ENCODE peak calls at places on chromosomes 2 and 18, in seven cellular contexts. J is stomach; B is bronchial epithelial cell; C is kidney tubule cell; I is activated CD4-positive, alpha-beta T cell treated with anti-CD3 and anti-CD28 coated beads, Interleukin-2, amount 10 ng/mL, durations not matched to agents 7 days and 5 days; Q is AG04449; E is HTR-8/SVneo. L is an unnamed sample.

GRCh38 chr18:76519156-76519549 is 24.1 kb upstream of the ZNF516 start:
- DNase-seq in I (no peak), B (no peak), J (no peak), C (no peak), E (no peak), Q (no peak), L (no peak)

GRCh38 chr2:236434593-236434992 is 135.0 kb upstream of the ACKR3 start:
- DNase-seq in B (no peak), J (no peak), I (no peak), E (no peak), C (no peak), Q (no peak), L (no peak)

GRCh38 chr2:66443977-66444855 is 9.3 kb downstream of the MEIS1 start:
- DNase-seq in C (no peak), Q (no peak), E (no peak), I (no peak), J (no peak), B (no peak), L (no peak)

GRCh38 chr2:127778447-127778846 is 32.5 kb downstream of the WDR33 start:
- DNase-seq in C (no peak), J (no peak), I (no peak), B (no peak), E (no peak), Q (no peak), L (no peak)

GRCh38 chr18:66141716-66142115 is 390.9 kb downstream of the CDH7 start:
- DNase-seq in I (no peak), B (peak; percentile 33), J (no peak), Q (no peak), E (no peak), C (no peak), L (no peak)

GRCh38 chr18:34977787-34978532 is 63.3 kb upstream of the MAPRE2 start:
- DNase-seq in B (peak; percentile 18), E (no peak), Q (no peak), I (peak; percentile 53), J (peak; percentile 65), C (peak; percentile 62), L (peak; percentile 22)

GRCh38 chr2:20745924-20746555 is 76.9 kb downstream of the LDAH start:
- DNase-seq in E (no peak), I (no peak), J (no peak), Q (no peak), C (peak; percentile 91), B (peak; percentile 14), L (no peak)

GRCh38 chr2:150450765-150451164 is 36.7 kb downstream of the RND3 start:
- DNase-seq in J (no peak), C (no peak), I (no peak), Q (no peak), B (peak; percentile 31), E (no peak), L (no peak)

GRCh38 chr2:112147796-112148195 is 9.6 kb downstream of the FBLN7 start:
- DNase-seq in J (peak; percentile 16), C (no peak), E (no peak), Q (no peak), B (no peak), I (no peak), L (no peak)

GRCh38 chr2:227890495-227891079 is 19.2 kb downstream of the DAW1 start:
- DNase-seq in C (peak; percentile 63), E (peak; percentile 30), I (no peak), J (no peak), B (peak; percentile 68), Q (no peak), L (no peak)

GRCh38 chr2:168912466-168913170 is 11.5 kb downstream of the G6PC2 start:
- DNase-seq in Q (no peak), I (no peak), B (no peak), E (no peak), J (peak; percentile 29), C (peak; percentile 9), L (peak; percentile 42)

GRCh38 chr2:1837022-1837421 is 92.7 kb upstream of the PXDN start:
- DNase-seq in I (no peak), J (no peak), B (no peak), E (no peak), Q (no peak), C (no peak), L (no peak)

L was measured in MG63.